ENCODE peak calls at places on chromosomes 16 and 17, in eight cellular contexts. H is HCT116, U is H9, S is heart right ventricle, X is kidney epithelial cell, F is MCF 10A, N is dorsolateral prefrontal cortex, D is tibial artery. A is an unnamed sample.

GRCh38 chr16:19861811-19862327 is 22.8 kb downstream of the GPRC5B start:
- DNase-seq in H (no peak), S (no peak), X (no peak), F (no peak), D (no peak), U (peak; percentile 65), N (peak; percentile 83), A (no peak)

GRCh38 chr17:21041753-21042433 is 918 bp downstream of the USP22 start:
- DNase-seq in D (peak; percentile 95), H (peak; percentile 48), U (peak; percentile 92), S (peak; percentile 87), X (no peak), F (peak; percentile 78), N (peak; percentile 77), A (peak; percentile 58)

GRCh38 chr17:41631025-41631889 is 6.9 kb upstream of the KRT17 start:
- DNase-seq in S (no peak), N (no peak), D (no peak), H (no peak), U (no peak), F (no peak), X (no peak), A (no peak)

GRCh38 chr16:82796047-82796446 is 169.3 kb downstream of the CDH13 start:
- DNase-seq in U (no peak), N (no peak), H (no peak), S (no peak), X (no peak), D (no peak), F (no peak), A (no peak)

GRCh38 chr17:3983945-3984484 is 19.8 kb upstream of the ATP2A3 start:
- DNase-seq in X (no peak), S (peak; percentile 52), H (no peak), N (no peak), F (no peak), U (peak; percentile 51), D (no peak), A (no peak)

GRCh38 chr17:29723283-29724047 is 100.8 kb upstream of the CORO6 start:
- DNase-seq in H (no peak), X (no peak), S (no peak), N (no peak), F (no peak), U (no peak), D (no peak), A (no peak)

GRCh38 chr16:592518-593306 is 2.8 kb downstream of the RAB40C start:
- DNase-seq in N (peak; percentile 75), U (no peak), F (peak; percentile 97), S (no peak), H (no peak), X (no peak), D (no peak), A (no peak)

GRCh38 chr17:79934653-79934970 is 95.4 kb upstream of the CBX4 start:
- DNase-seq in N (no peak), X (no peak), F (no peak), H (no peak), U (no peak), S (no peak), D (no peak), A (no peak)

GRCh38 chr17:80212962-80213650 is 7.0 kb downstream of the SGSH start:
- DNase-seq in X (no peak), H (no peak), S (no peak), D (no peak), F (no peak), U (no peak), N (no peak), A (no peak)

GRCh38 chr16:8986111-8986510 is 22.4 kb upstream of the USP7 start:
- DNase-seq in X (no peak), F (no peak), H (no peak), S (no peak), N (no peak), U (no peak), D (no peak), A (no peak)

GRCh38 chr16:68658258-68658973 is 13.3 kb downstream of the CDH3 start:
- DNase-seq in N (no peak), S (no peak), F (peak; percentile 98), X (peak; percentile 66), D (no peak), U (no peak), H (peak; percentile 83), A (no peak)

GRCh38 chr17:10463402-10463801 is 6.0 kb downstream of the MYH4 start:
- DNase-seq in N (no peak), X (no peak), H (no peak), F (peak; percentile 0), S (no peak), D (no peak), U (no peak), A (no peak)

GRCh38 chr17:10457952-10458351 is 11.4 kb downstream of the MYH4 start:
- DNase-seq in N (no peak), F (no peak), X (no peak), H (no peak), U (no peak), S (no peak), D (no peak), A (no peak)

DNA sequence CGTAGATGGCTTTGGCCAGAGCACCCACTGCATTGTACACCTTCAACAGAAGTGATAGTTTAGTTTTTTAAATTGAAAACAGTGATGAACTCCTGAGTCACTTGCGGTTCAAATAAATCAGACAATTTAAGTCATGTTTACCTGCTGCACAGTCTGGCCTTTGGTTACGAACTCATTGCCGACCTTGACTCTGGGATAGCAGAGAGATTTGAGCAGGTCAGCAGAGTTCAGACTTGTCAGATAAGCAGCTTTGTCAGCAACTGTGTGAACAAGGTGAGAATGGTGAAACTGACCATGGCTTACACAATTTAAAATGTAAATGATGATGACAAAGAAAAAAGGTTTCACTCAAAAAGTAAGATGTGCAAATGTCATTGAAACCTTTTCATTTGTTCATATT is 9.3 kb downstream of the MYH4 start:
- DNase-seq in U (no peak), F (no peak), N (no peak), X (no peak), S (no peak), H (no peak), D (no peak), A (no peak)
- TF ChIP-seq CTCF in U (no peak), F (no peak), N (no peak), X (no peak), S (no peak), H (no peak), D (no peak), A (no peak)

GRCh38 chr17:28718317-28718672 is 627 bp upstream of the RAB34 start:
- DNase-seq in H (no peak), X (no peak), N (no peak), U (no peak), F (no peak), D (no peak), S (no peak), A (no peak)

GRCh38 chr17:28715217-28715616 is 2.5 kb downstream of the RAB34 start:
- DNase-seq in S (no peak), D (no peak), H (no peak), X (no peak), U (no peak), F (no peak), N (no peak), A (no peak)

GRCh38 chr17:28716740-28717577 is 709 bp downstream of the RAB34 start:
- DNase-seq in U (peak; percentile 55), F (peak; percentile 43), H (no peak), X (no peak), D (peak; percentile 75), S (peak; percentile 42), N (no peak), A (no peak)

GRCh38 chr17:28718990-28719433 is 773 bp upstream of the RPL23A start:
- DNase-seq in D (no peak), F (no peak), S (no peak), X (no peak), N (no peak), U (no peak), H (no peak), A (no peak)

DNA sequence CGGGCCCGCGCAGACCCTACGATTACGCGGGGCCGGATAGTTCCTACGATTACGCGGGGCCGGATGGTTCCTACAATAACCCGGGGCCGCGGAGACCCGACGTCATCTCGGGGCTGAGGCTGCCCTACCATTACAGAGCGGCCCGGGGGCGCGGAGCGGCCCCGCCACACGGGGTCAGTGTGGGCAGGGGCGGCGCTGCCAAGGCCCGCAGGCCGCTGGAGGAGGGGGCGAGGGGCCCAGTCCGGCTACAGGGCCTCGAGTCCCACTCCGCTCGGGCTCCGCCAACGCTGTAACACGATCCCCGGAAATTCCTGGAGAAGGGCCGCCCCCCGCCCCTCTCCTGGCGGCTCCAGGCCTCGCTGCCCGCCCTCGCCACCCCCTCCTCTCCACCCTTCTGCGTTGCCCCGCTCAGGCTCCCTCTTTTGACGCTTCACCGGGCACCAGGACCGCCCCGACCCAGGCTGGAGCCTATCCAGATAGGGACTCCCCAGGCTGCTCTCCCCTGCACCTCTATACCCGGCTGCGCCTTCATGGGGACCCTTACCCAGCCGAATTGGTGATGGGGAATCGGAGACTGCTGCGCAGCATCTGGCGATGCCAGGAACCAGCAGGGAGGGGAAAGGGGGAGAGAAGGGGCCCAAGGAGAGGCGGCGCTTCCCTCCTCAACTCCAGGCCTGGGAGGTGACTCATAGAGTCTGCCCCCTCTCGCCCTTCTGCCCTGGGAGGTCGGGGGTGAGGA is at the start of gene RAB34:
- DNase-seq in F (peak; percentile 90), S (peak; percentile 74), X (no peak), U (peak; percentile 99), H (no peak), N (no peak), D (peak; percentile 90), A (no peak)
- TF ChIP-seq CTCF in F (peak; percentile 26), S (peak; percentile 41), X (peak; percentile 24), U (peak; percentile 64), H (no peak), N (no peak), D (no peak), A (no peak)

GRCh38 chr16:71648162-71648561 is 22.2 kb downstream of the MARVELD3 start:
- DNase-seq in S (no peak), H (no peak), U (no peak), N (no peak), F (no peak), D (no peak), X (no peak), A (no peak)

GRCh38 chr16:71648921-71649320 is 22.9 kb downstream of the MARVELD3 start:
- DNase-seq in H (no peak), F (peak; percentile 21), D (no peak), U (no peak), S (no peak), X (no peak), N (no peak), A (no peak)

GRCh38 chr16:71647391-71647790 is 21.4 kb downstream of the MARVELD3 start:
- DNase-seq in D (no peak), U (no peak), X (no peak), N (no peak), H (no peak), F (no peak), S (no peak), A (no peak)

DNA sequence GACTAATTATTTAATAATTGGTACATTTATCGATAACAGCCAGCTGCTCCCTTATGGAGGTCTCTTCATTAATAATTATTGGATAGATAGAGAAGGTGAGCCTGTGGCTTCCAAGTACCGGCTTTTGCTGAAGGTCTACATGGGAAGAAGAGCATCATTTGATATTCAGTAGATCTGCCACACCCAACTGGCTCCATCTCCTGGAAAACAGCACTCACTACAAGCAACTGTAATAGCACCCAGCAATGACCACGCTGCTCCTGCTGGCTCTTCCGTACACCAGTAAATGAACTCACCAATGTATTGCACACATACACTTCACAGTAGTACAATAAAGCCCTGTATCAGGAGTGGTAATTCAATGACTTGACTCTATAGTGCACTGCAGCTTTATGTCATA is 19.5 kb downstream of the MARVELD3 start:
- DNase-seq in X (no peak), F (peak; percentile 34), D (no peak), U (no peak), H (no peak), S (no peak), N (no peak), A (no peak)
- TF ChIP-seq CTCF in X (peak; percentile 46), F (peak; percentile 24), D (no peak), U (peak; percentile 73), H (peak; percentile 62), S (peak; percentile 41), N (peak; percentile 12), A (no peak)

GRCh38 chr16:34050787-34051320 is 591.4 kb downstream of the TP53TG3F start:
- DNase-seq in X (no peak), D (no peak), F (no peak), H (no peak), S (no peak), U (no peak), N (no peak), A (no peak)
- TF ChIP-seq CTCF in X (no peak), D (no peak), F (no peak), H (no peak), S (no peak), U (no peak), N (no peak), A (no peak)

A was measured in omental fat pad.